ENCODE peak calls at places on chromosomes 5 and 9, in four cellular contexts. One of them, this sample, is unnamed.

GRCh38 chr9:76773051-76773450 is 8.8 kb downstream of the PCA3 start:
- DNase-seq in Ammon's horn: no peak
- DNase-seq in AG08395: no peak
- DNase-seq in activated CD8-positive, alpha-beta memory T cell treated with anti-CD3 and anti-CD28 coated beads for 24 hours: no peak
- DNase-seq in this sample: peak; percentile 57

GRCh38 chr5:4720831-4721230 is 419.3 kb upstream of the ADAMTS16 start:
- DNase-seq in Ammon's horn: no peak
- DNase-seq in AG08395: no peak
- DNase-seq in activated CD8-positive, alpha-beta memory T cell treated with anti-CD3 and anti-CD28 coated beads for 24 hours: no peak
- DNase-seq in this sample: no peak

GRCh38 chr9:134626576-134627416 is 14.8 kb upstream of the COL5A1 start:
- DNase-seq in AG08395: peak; percentile 61
- DNase-seq in Ammon's horn: no peak
- DNase-seq in activated CD8-positive, alpha-beta memory T cell treated with anti-CD3 and anti-CD28 coated beads for 24 hours: no peak
- DNase-seq in this sample: no peak

GRCh38 chr9:107737987-107738743 is 248.6 kb upstream of the KLF4 start:
- DNase-seq in AG08395: peak; percentile 87
- DNase-seq in Ammon's horn: no peak
- DNase-seq in activated CD8-positive, alpha-beta memory T cell treated with anti-CD3 and anti-CD28 coated beads for 24 hours: no peak
- DNase-seq in this sample: no peak

GRCh38 chr9:31556667-31557463 is 827.6 kb upstream of the ACO1 start:
- DNase-seq in AG08395: no peak
- DNase-seq in activated CD8-positive, alpha-beta memory T cell treated with anti-CD3 and anti-CD28 coated beads for 24 hours: no peak
- DNase-seq in Ammon's horn: no peak
- DNase-seq in this sample: no peak

GRCh38 chr5:125254267-125254666 is 507.8 kb upstream of the ZNF608 start:
- DNase-seq in AG08395: no peak
- DNase-seq in activated CD8-positive, alpha-beta memory T cell treated with anti-CD3 and anti-CD28 coated beads for 24 hours: no peak
- DNase-seq in Ammon's horn: no peak
- DNase-seq in this sample: no peak

GRCh38 chr5:178469011-178469974 is 120.9 kb downstream of the COL23A1 start:
- DNase-seq in Ammon's horn: no peak
- DNase-seq in activated CD8-positive, alpha-beta memory T cell treated with anti-CD3 and anti-CD28 coated beads for 24 hours: peak; percentile 24
- DNase-seq in AG08395: no peak
- DNase-seq in this sample: no peak

GRCh38 chr5:120368923-120369715 is 95.0 kb upstream of the PRR16 start:
- DNase-seq in activated CD8-positive, alpha-beta memory T cell treated with anti-CD3 and anti-CD28 coated beads for 24 hours: no peak
- DNase-seq in AG08395: no peak
- DNase-seq in Ammon's horn: no peak
- DNase-seq in this sample: no peak

GRCh38 chr5:16695779-16696178 is 79.0 kb upstream of the RETREG1 start:
- DNase-seq in Ammon's horn: no peak
- DNase-seq in AG08395: no peak
- DNase-seq in activated CD8-positive, alpha-beta memory T cell treated with anti-CD3 and anti-CD28 coated beads for 24 hours: no peak
- DNase-seq in this sample: no peak

GRCh38 chr9:72315510-72316287 is 49.3 kb downstream of the ZFAND5 start:
- DNase-seq in activated CD8-positive, alpha-beta memory T cell treated with anti-CD3 and anti-CD28 coated beads for 24 hours: no peak
- DNase-seq in AG08395: peak; percentile 69
- DNase-seq in Ammon's horn: peak; percentile 64
- DNase-seq in this sample: peak; percentile 66

GRCh38 chr9:90014421-90014820 is 409.6 kb downstream of the GADD45G start:
- DNase-seq in AG08395: no peak
- DNase-seq in activated CD8-positive, alpha-beta memory T cell treated with anti-CD3 and anti-CD28 coated beads for 24 hours: no peak
- DNase-seq in Ammon's horn: no peak
- DNase-seq in this sample: no peak

GRCh38 chr5:92371889-92372235 is 988.7 kb upstream of the ARRDC3 start:
- DNase-seq in activated CD8-positive, alpha-beta memory T cell treated with anti-CD3 and anti-CD28 coated beads for 24 hours: no peak
- DNase-seq in Ammon's horn: no peak
- DNase-seq in AG08395: no peak
- DNase-seq in this sample: no peak

GRCh38 chr5:154446183-154447073 is 631 bp downstream of the SAP30L start:
- DNase-seq in AG08395: peak; percentile 66
- DNase-seq in Ammon's horn: peak; percentile 46
- DNase-seq in activated CD8-positive, alpha-beta memory T cell treated with anti-CD3 and anti-CD28 coated beads for 24 hours: peak; percentile 75
- DNase-seq in this sample: peak; percentile 30

GRCh38 chr9:20012232-20012631 is 223.4 kb upstream of the SLC24A2 start:
- DNase-seq in AG08395: no peak
- DNase-seq in Ammon's horn: no peak
- DNase-seq in activated CD8-positive, alpha-beta memory T cell treated with anti-CD3 and anti-CD28 coated beads for 24 hours: no peak
- DNase-seq in this sample: no peak

GRCh38 chr9:134475051-134475790 is 149.0 kb downstream of the RXRA start:
- DNase-seq in activated CD8-positive, alpha-beta memory T cell treated with anti-CD3 and anti-CD28 coated beads for 24 hours: peak; percentile 76
- DNase-seq in Ammon's horn: no peak
- DNase-seq in AG08395: peak; percentile 92
- DNase-seq in this sample: no peak

GRCh38 chr9:132027752-132028666 is 51.7 kb downstream of the MED27 start:
- DNase-seq in Ammon's horn: no peak
- DNase-seq in activated CD8-positive, alpha-beta memory T cell treated with anti-CD3 and anti-CD28 coated beads for 24 hours: no peak
- DNase-seq in AG08395: no peak
- DNase-seq in this sample: no peak

GRCh38 chr5:3517331-3517730 is 78.3 kb upstream of the IRX1 start:
- DNase-seq in AG08395: no peak
- DNase-seq in Ammon's horn: no peak
- DNase-seq in activated CD8-positive, alpha-beta memory T cell treated with anti-CD3 and anti-CD28 coated beads for 24 hours: no peak
- DNase-seq in this sample: peak; percentile 12

GRCh38 chr5:174222891-174223290 is 177.4 kb downstream of the NSG2 start:
- DNase-seq in Ammon's horn: no peak
- DNase-seq in AG08395: no peak
- DNase-seq in activated CD8-positive, alpha-beta memory T cell treated with anti-CD3 and anti-CD28 coated beads for 24 hours: no peak
- DNase-seq in this sample: no peak

GRCh38 chr9:130987738-130988399 is 21.1 kb upstream of the LAMC3 start:
- DNase-seq in activated CD8-positive, alpha-beta memory T cell treated with anti-CD3 and anti-CD28 coated beads for 24 hours: no peak
- DNase-seq in AG08395: no peak
- DNase-seq in Ammon's horn: no peak
- DNase-seq in this sample: no peak

GRCh38 chr9:129464972-129465833 is 155.7 kb downstream of the C9orf50 start:
- DNase-seq in activated CD8-positive, alpha-beta memory T cell treated with anti-CD3 and anti-CD28 coated beads for 24 hours: no peak
- DNase-seq in AG08395: no peak
- DNase-seq in Ammon's horn: no peak
- DNase-seq in this sample: no peak

GRCh38 chr9:94780516-94780950 is 54.0 kb downstream of the AOPEP start:
- DNase-seq in Ammon's horn: no peak
- DNase-seq in activated CD8-positive, alpha-beta memory T cell treated with anti-CD3 and anti-CD28 coated beads for 24 hours: no peak
- DNase-seq in AG08395: no peak
- DNase-seq in this sample: no peak

GRCh38 chr9:83238871-83239624 is 176.1 kb upstream of the RASEF start:
- DNase-seq in AG08395: no peak
- DNase-seq in Ammon's horn: no peak
- DNase-seq in activated CD8-positive, alpha-beta memory T cell treated with anti-CD3 and anti-CD28 coated beads for 24 hours: no peak
- DNase-seq in this sample: no peak

GRCh38 chr5:131186561-131187256 is 16.0 kb downstream of the LYRM7 start:
- DNase-seq in Ammon's horn: no peak
- DNase-seq in AG08395: no peak
- DNase-seq in activated CD8-positive, alpha-beta memory T cell treated with anti-CD3 and anti-CD28 coated beads for 24 hours: no peak
- DNase-seq in this sample: no peak

GRCh38 chr9:135565141-135565628 is 3.6 kb downstream of the PAEP start:
- DNase-seq in activated CD8-positive, alpha-beta memory T cell treated with anti-CD3 and anti-CD28 coated beads for 24 hours: peak; percentile 30
- DNase-seq in Ammon's horn: no peak
- DNase-seq in AG08395: no peak
- DNase-seq in this sample: no peak

GRCh38 chr5:157431544-157432200 is 28.3 kb upstream of the NIPAL4 start:
- DNase-seq in Ammon's horn: peak; percentile 88
- DNase-seq in AG08395: peak; percentile 60
- DNase-seq in activated CD8-positive, alpha-beta memory T cell treated with anti-CD3 and anti-CD28 coated beads for 24 hours: no peak
- DNase-seq in this sample: peak; percentile 97

GRCh38 chr9:80158150-80158549 is 586.4 kb downstream of the TLE4 start:
- DNase-seq in activated CD8-positive, alpha-beta memory T cell treated with anti-CD3 and anti-CD28 coated beads for 24 hours: no peak
- DNase-seq in AG08395: no peak
- DNase-seq in Ammon's horn: no peak
- DNase-seq in this sample: no peak

GRCh38 chr9:127278372-127278771 is 13.8 kb downstream of the GARNL3 start:
- DNase-seq in activated CD8-positive, alpha-beta memory T cell treated with anti-CD3 and anti-CD28 coated beads for 24 hours: no peak
- DNase-seq in Ammon's horn: no peak
- DNase-seq in AG08395: no peak
- DNase-seq in this sample: no peak

GRCh38 chr5:159951834-159952233 is 35.6 kb downstream of the ADRA1B start:
- DNase-seq in activated CD8-positive, alpha-beta memory T cell treated with anti-CD3 and anti-CD28 coated beads for 24 hours: no peak
- DNase-seq in Ammon's horn: no peak
- DNase-seq in AG08395: peak; percentile 5
- DNase-seq in this sample: no peak

GRCh38 chr5:157487358-157487757 is 27.3 kb downstream of the NIPAL4 start:
- DNase-seq in Ammon's horn: no peak
- DNase-seq in AG08395: no peak
- DNase-seq in activated CD8-positive, alpha-beta memory T cell treated with anti-CD3 and anti-CD28 coated beads for 24 hours: no peak
- DNase-seq in this sample: no peak

GRCh38 chr5:146646441-146646840 is 130.5 kb upstream of the GPR151 start:
- DNase-seq in Ammon's horn: no peak
- DNase-seq in activated CD8-positive, alpha-beta memory T cell treated with anti-CD3 and anti-CD28 coated beads for 24 hours: no peak
- DNase-seq in AG08395: no peak
- DNase-seq in this sample: no peak

GRCh38 chr9:96048116-96048953 is 172.8 kb downstream of the ERCC6L2 start:
- DNase-seq in activated CD8-positive, alpha-beta memory T cell treated with anti-CD3 and anti-CD28 coated beads for 24 hours: peak; percentile 69
- DNase-seq in AG08395: no peak
- DNase-seq in Ammon's horn: peak; percentile 52
- DNase-seq in this sample: peak; percentile 64

GRCh38 chr9:103913899-103914298 is 180.2 kb upstream of the SMC2 start:
- DNase-seq in activated CD8-positive, alpha-beta memory T cell treated with anti-CD3 and anti-CD28 coated beads for 24 hours: no peak
- DNase-seq in Ammon's horn: no peak
- DNase-seq in AG08395: no peak
- DNase-seq in this sample: no peak

GRCh38 chr5:59390074-59390659 is 503.4 kb downstream of the PDE4D start:
- DNase-seq in Ammon's horn: peak; percentile 34
- DNase-seq in activated CD8-positive, alpha-beta memory T cell treated with anti-CD3 and anti-CD28 coated beads for 24 hours: no peak
- DNase-seq in AG08395: no peak
- DNase-seq in this sample: peak; percentile 53